ENCODE peak calls at places on chromosomes 5 and 9, in nine cellular contexts. S is D341Med; U is activated naive CD4-positive, alpha-beta T cell treated with Interleukin-2 at 50 U/mL for 16 hours; W is stimulated activated CD8-positive, alpha-beta memory T cell treated with anti-CD3 and anti-CD28 coated beads, Interleukin-4, amount 100 ng/mL, for 1 hour; I is T-cell; X is activated CD4-positive, alpha-beta memory T cell treated with anti-CD3 and anti-CD28 coated beads for 36 hours; K is activated CD4-positive, alpha-beta T cell treated with anti-CD3 and anti-CD28 coated beads, Interleukin-2, amount 50 U/mL, for 1 hour; J is HT1080; T is spleen. G is an unnamed sample.

GRCh38 chr9:69822091-69822750 is 1.6 kb downstream of the CFAP95 start:
- DNase-seq in S (no peak), U (no peak), W (no peak), I (no peak), X (no peak), K (no peak), J (peak; percentile 40), T (no peak), G (no peak)

GRCh38 chr5:105677291-105677690 is 1993.4 kb downstream of the EFNA5 start:
- DNase-seq in S (no peak), U (no peak), W (no peak), I (no peak), X (no peak), K (no peak), J (no peak), T (no peak), G (no peak)

GRCh38 chr9:101453776-101454570 is 18.4 kb upstream of the ALDOB start:
- DNase-seq in S (no peak), U (no peak), W (no peak), I (no peak), X (no peak), K (no peak), J (no peak), T (no peak), G (no peak)

GRCh38 chr9:129455151-129455995 is 165.5 kb downstream of the C9orf50 start:
- DNase-seq in S (no peak), U (no peak), W (no peak), I (no peak), X (no peak), K (no peak), J (no peak), T (no peak), G (no peak)

GRCh38 chr5:88780731-88781130 is 102.3 kb downstream of the MEF2C start:
- DNase-seq in S (no peak), U (no peak), W (no peak), I (no peak), X (no peak), K (no peak), J (no peak), T (no peak), G (no peak)

GRCh38 chr9:92097997-92098482 is 17.2 kb downstream of the SPTLC1 start:
- DNase-seq in S (no peak), U (peak; percentile 46), W (no peak), I (no peak), X (peak; percentile 58), K (peak; percentile 25), J (no peak), T (peak; percentile 85), G (peak; percentile 59)

GRCh38 chr5:115543365-115543700 is 1.2 kb downstream of the FEM1C start:
- DNase-seq in S (no peak), U (no peak), W (no peak), I (no peak), X (no peak), K (no peak), J (no peak), T (peak; percentile 74), G (no peak)

GRCh38 chr5:96433066-96433447 is at the start of gene PCSK1:
- DNase-seq in S (peak; percentile 69), U (no peak), W (no peak), I (no peak), X (no peak), K (no peak), J (no peak), T (no peak), G (no peak)

GRCh38 chr9:19642256-19642655 is 146.6 kb downstream of the SLC24A2 start:
- DNase-seq in S (peak; percentile 51), U (no peak), W (no peak), I (no peak), X (no peak), K (no peak), J (no peak), T (no peak), G (no peak)

GRCh38 chr5:16669776-16670175 is 53.0 kb upstream of the RETREG1 start:
- DNase-seq in S (no peak), U (no peak), W (no peak), I (no peak), X (no peak), K (no peak), J (no peak), T (no peak), G (no peak)

GRCh38 chr5:147628054-147628895 is 118.4 kb upstream of the DPYSL3 start:
- DNase-seq in S (peak; percentile 61), U (peak; percentile 48), W (peak; percentile 21), I (peak; percentile 44), X (peak; percentile 33), K (peak; percentile 42), J (peak; percentile 63), T (no peak), G (peak; percentile 53)

GRCh38 chr9:84940294-84940693 is 270.8 kb downstream of the NTRK2 start:
- DNase-seq in S (no peak), U (no peak), W (no peak), I (no peak), X (no peak), K (no peak), J (peak; percentile 30), T (no peak), G (no peak)